ENCODE peak calls at places on chromosome 1, in six cellular contexts. N, P, R, G, Z and H are unnamed samples.

GRCh38 chr1:24683713-24684162 is 40.6 kb downstream of the SRRM1 start:
- DNase-seq in N (no peak), P (peak), R (no peak), G (no peak), Z (no peak), H (peak)

GRCh38 chr1:3519301-3519885 is 64.9 kb downstream of the ARHGEF16 start:
- DNase-seq in N (no peak), P (no peak), R (no peak), G (no peak), Z (no peak), H (no peak)

GRCh38 chr1:9037476-9038337 is 11.5 kb upstream of the SLC2A7 start:
- DNase-seq in N (no peak), P (no peak), R (no peak), G (no peak), Z (no peak), H (no peak)

GRCh38 chr1:119372493-119373086 is 4.0 kb downstream of the HAO2 start:
- DNase-seq in N (no peak), P (peak), R (peak), G (no peak), Z (no peak), H (peak)

GRCh38 chr1:82258887-82259286 is 458.2 kb downstream of the ADGRL2 start:
- DNase-seq in N (no peak), P (no peak), R (no peak), G (no peak), Z (no peak), H (no peak)

GRCh38 chr1:6646499-6647148 is 22.0 kb downstream of the THAP3 start:
- DNase-seq in N (peak), P (no peak), R (no peak), G (no peak), Z (no peak), H (peak)

GRCh38 chr1:66733348-66734017 is 18.8 kb upstream of the DYNLT5 start:
- DNase-seq in N (no peak), P (no peak), R (no peak), G (no peak), Z (no peak), H (peak)

GRCh38 chr1:1196431-1197187 is 9.8 kb downstream of the TNFRSF18 start:
- DNase-seq in N (no peak), P (no peak), R (no peak), G (no peak), Z (no peak), H (no peak)

GRCh38 chr1:227884370-227885134 is 63.2 kb downstream of the WNT9A start:
- DNase-seq in N (no peak), P (no peak), R (no peak), G (no peak), Z (no peak), H (no peak)

GRCh38 chr1:17439250-17440073 is at the start of gene RCC2:
- DNase-seq in N (peak), P (peak), R (peak), G (peak), Z (peak), H (peak)

GRCh38 chr1:240084337-240084736 is 7.3 kb upstream of the FMN2 start:
- DNase-seq in N (no peak), P (no peak), R (no peak), G (no peak), Z (no peak), H (no peak)

GRCh38 chr1:162147760-162148159 is 78.3 kb downstream of the NOS1AP start:
- DNase-seq in N (no peak), P (no peak), R (no peak), G (no peak), Z (no peak), H (peak)

GRCh38 chr1:172682812-172683211 is 23.9 kb downstream of the FASLG start:
- DNase-seq in N (no peak), P (no peak), R (no peak), G (no peak), Z (no peak), H (no peak)